ENCODE peak calls at places on chromosomes 12 and 14, in four cellular contexts. P is H9, S is heart left ventricle, J is right lobe of liver. Q is an unnamed sample.

GRCh38 chr12:123937707-123938600 is 34.7 kb downstream of the CCDC92 start:
- DNase-seq in P (no peak), S (no peak), J (no peak), Q (no peak)

GRCh38 chr12:80837342-80837978 is 100.3 kb downstream of the LIN7A start:
- DNase-seq in P (peak; percentile 72), S (peak; percentile 20), J (no peak), Q (peak; percentile 28)

GRCh38 chr14:86961106-86961716 is 1031.8 kb downstream of the GALC start:
- DNase-seq in P (peak; percentile 40), S (no peak), J (no peak), Q (no peak)

GRCh38 chr12:851913-852312 is 97.6 kb downstream of the RAD52 start:
- DNase-seq in P (no peak), S (no peak), J (no peak), Q (no peak)

GRCh38 chr12:106978035-106978800 is 8.7 kb downstream of the MTERF2 start:
- DNase-seq in P (no peak), S (peak; percentile 68), J (peak; percentile 69), Q (no peak)

GRCh38 chr12:132166801-132167591 is 22.7 kb downstream of the NOC4L start:
- DNase-seq in P (no peak), S (no peak), J (no peak), Q (no peak)

GRCh38 chr12:93094988-93095737 is 166.1 kb upstream of the EEA1 start:
- DNase-seq in P (no peak), S (no peak), J (no peak), Q (no peak)

GRCh38 chr14:45251912-45252311 is 1.1 kb downstream of the MIS18BP1 start:
- DNase-seq in P (no peak), S (no peak), J (no peak), Q (no peak)

GRCh38 chr12:119956047-119956446 is 33.0 kb upstream of the BICDL1 start:
- DNase-seq in P (no peak), S (no peak), J (no peak), Q (no peak)

GRCh38 chr14:55580401-55581010 is 499 bp downstream of the KTN1 start:
- DNase-seq in P (peak; percentile 44), S (peak; percentile 58), J (peak; percentile 58), Q (peak; percentile 36)

GRCh38 chr14:69501362-69501964 is 16.9 kb downstream of the PLEKHD1 start:
- DNase-seq in P (no peak), S (peak; percentile 55), J (no peak), Q (no peak)

GRCh38 chr12:76927170-76927784 is 48.5 kb upstream of the CSRP2 start:
- DNase-seq in P (peak; percentile 82), S (no peak), J (peak; percentile 46), Q (peak; percentile 75)

GRCh38 chr14:85527006-85527405 is 2.9 kb upstream of the FLRT2 start:
- DNase-seq in P (no peak), S (no peak), J (no peak), Q (no peak)

GRCh38 chr14:22112004-22112403 is 438.4 kb upstream of the OR4E1 start:
- DNase-seq in P (no peak), S (no peak), J (no peak), Q (peak; percentile 7)

GRCh38 chr12:115937345-115937744 is 340.1 kb downstream of the MED13L start:
- DNase-seq in P (no peak), S (no peak), J (no peak), Q (no peak)

GRCh38 chr14:103073367-103073875 is 10.6 kb upstream of the LBHD2 start:
- DNase-seq in P (no peak), S (no peak), J (no peak), Q (no peak)

GRCh38 chr12:108457734-108458361 is 57.2 kb upstream of the FICD start:
- DNase-seq in P (no peak), S (no peak), J (no peak), Q (no peak)

GRCh38 chr14:50383618-50384225 is 13.0 kb downstream of the CDKL1 start:
- DNase-seq in P (no peak), S (no peak), J (no peak), Q (peak; percentile 69)

GRCh38 chr12:119998471-119999245 is 9.6 kb downstream of the BICDL1 start:
- DNase-seq in P (no peak), S (no peak), J (no peak), Q (no peak)

GRCh38 chr12:131832393-131833231 is 4.4 kb downstream of the MMP17 start:
- DNase-seq in P (no peak), S (no peak), J (no peak), Q (peak; percentile 87)

GRCh38 chr12:6465467-6466183 is 4.9 kb downstream of the VAMP1 start:
- DNase-seq in P (peak; percentile 67), S (peak; percentile 56), J (no peak), Q (peak; percentile 51)

GRCh38 chr14:74941676-74942097 is 13.7 kb downstream of the PGF start:
- DNase-seq in P (no peak), S (peak; percentile 68), J (peak; percentile 57), Q (no peak)

GRCh38 chr12:2960996-2961616 is 1.9 kb downstream of the TEAD4 start:
- DNase-seq in P (no peak), S (no peak), J (no peak), Q (no peak)

GRCh38 chr12:102120886-102121285 is 903 bp downstream of the PARPBP start:
- DNase-seq in P (no peak), S (no peak), J (no peak), Q (no peak)

GRCh38 chr12:52523825-52524224 is 3.6 kb upstream of the KRT5 start:
- DNase-seq in P (no peak), S (no peak), J (no peak), Q (no peak)

GRCh38 chr12:19230299-19230866 is 100.8 kb downstream of the PLEKHA5 start:
- DNase-seq in P (no peak), S (no peak), J (peak; percentile 21), Q (no peak)

GRCh38 chr12:12736759-12737676 is 19.9 kb downstream of the CDKN1B start:
- DNase-seq in P (no peak), S (peak; percentile 23), J (no peak), Q (no peak)

GRCh38 chr14:32677381-32677780 is 261.3 kb upstream of the NPAS3 start:
- DNase-seq in P (no peak), S (no peak), J (no peak), Q (no peak)

GRCh38 chr12:77102691-77103090 is 37.3 kb upstream of the E2F7 start:
- DNase-seq in P (no peak), S (no peak), J (no peak), Q (no peak)

GRCh38 chr14:21191261-21191808 is 35.5 kb upstream of the OR5AU1 start:
- DNase-seq in P (peak; percentile 32), S (no peak), J (no peak), Q (peak; percentile 16)

GRCh38 chr14:39175445-39176262 is 600 bp downstream of the PNN start:
- DNase-seq in P (peak; percentile 41), S (no peak), J (peak; percentile 61), Q (peak; percentile 47)

GRCh38 chr12:94041833-94042232 is 106.5 kb upstream of the PLXNC1 start:
- DNase-seq in P (no peak), S (no peak), J (no peak), Q (no peak)

GRCh38 chr12:25929096-25929637 is 29.3 kb upstream of the RASSF8 start:
- DNase-seq in P (no peak), S (no peak), J (no peak), Q (no peak)

GRCh38 chr12:110585231-110585799 is 2.2 kb upstream of the PPTC7 start:
- DNase-seq in P (no peak), S (peak; percentile 18), J (no peak), Q (no peak)

GRCh38 chr12:96711364-96711763 is 195.7 kb upstream of the NEDD1 start:
- DNase-seq in P (no peak), S (no peak), J (no peak), Q (no peak)

GRCh38 chr12:96714199-96714598 is 192.9 kb upstream of the NEDD1 start:
- DNase-seq in P (no peak), S (no peak), J (no peak), Q (no peak)

GRCh38 chr12:96710127-96710745 is 196.8 kb upstream of the NEDD1 start:
- DNase-seq in P (peak; percentile 72), S (no peak), J (no peak), Q (no peak)
- TF ChIP-seq CTCF in P (peak; percentile 50), S (no peak), J (no peak), Q (no peak)

DNA sequence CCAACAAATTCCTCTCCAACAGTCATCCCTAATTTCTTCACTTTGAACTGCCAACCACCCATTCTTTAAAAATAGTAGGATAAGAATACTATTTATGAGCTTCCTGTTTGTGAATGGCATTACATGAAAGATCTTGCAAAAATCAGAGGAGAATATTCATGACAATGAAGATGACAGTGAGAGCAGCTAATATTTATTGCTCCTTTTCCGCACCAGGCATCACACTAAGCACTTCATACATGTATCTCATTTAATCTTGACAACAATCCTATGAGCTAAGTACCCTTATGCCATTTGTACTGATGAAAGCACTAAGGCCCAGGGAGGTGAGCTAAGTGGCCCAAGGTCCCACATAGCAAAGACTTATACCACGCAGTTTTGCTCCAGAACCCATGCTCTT is 37.3 kb upstream of the CAPRIN2 start:
- DNase-seq in P (no peak), S (no peak), J (no peak), Q (no peak)
- H3K27ac ChIP-seq in P (no peak overlapping the region), S (no peak overlapping the region), J (no peak overlapping the region), Q (no peak overlapping the region)

DNA sequence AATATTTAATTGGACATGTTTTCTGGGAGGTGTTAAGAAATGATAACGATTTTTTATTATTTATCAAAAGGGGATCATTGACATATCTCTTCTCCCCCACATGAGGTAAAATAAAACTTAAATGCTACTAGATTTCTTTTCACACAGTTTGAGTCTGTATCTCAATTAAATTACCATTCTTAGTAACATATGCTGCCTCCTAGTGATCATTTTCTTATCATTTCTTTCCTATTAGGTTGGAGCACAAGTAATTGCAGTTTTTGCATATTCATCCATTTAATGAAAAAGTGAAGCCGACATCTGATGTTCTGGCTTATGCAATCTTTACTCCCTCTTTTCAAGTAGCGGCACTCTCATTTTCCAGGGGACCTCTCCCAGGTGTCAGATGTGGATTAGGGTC is 24.9 kb downstream of the PUS7L start:
- DNase-seq in P (no peak), S (no peak), J (no peak), Q (no peak)
- TF ChIP-seq CTCF in P (peak; percentile 26), S (no peak), J (no peak), Q (no peak)

DNA sequence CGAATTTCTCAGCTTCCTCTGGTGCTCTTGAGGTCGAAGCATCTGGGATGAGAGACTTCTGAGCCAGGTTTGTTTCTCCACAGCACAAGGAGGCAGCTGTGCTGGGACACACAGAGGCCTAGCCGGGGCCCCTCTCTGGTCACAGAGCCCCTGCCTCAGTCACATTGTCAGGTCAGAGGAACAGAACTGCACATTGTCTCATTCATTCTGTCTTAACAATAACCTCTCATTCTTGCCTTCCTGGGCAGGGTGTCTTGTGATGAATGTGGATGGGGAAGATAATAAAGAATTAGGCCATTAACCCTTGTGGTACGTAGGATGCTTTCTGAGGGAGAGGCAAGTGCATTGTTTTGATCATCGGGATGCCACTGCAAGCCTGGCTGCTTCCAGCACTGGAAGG is 29.8 kb downstream of the FNTB start:
- DNase-seq in P (no peak), S (no peak), J (no peak), Q (no peak)
- H3K27ac ChIP-seq in P (no peak overlapping the region), S (no peak overlapping the region), J (no peak overlapping the region), Q (no peak overlapping the region)

Q was measured in WERI-Rb-1.